ENCODE peak calls at places on chromosomes 13 and 19, in four cellular contexts. C is ACHN; U is activated T-cell treated with anti-CD3 and anti-CD28 coated beads, Interleukin-2, amount 50 U/mL, for 72 hours; B is RWPE1. P is an unnamed sample.

GRCh38 chr19:5292843-5293606 is 47.6 kb downstream of the PTPRS start:
- DNase-seq in B (peak; percentile 93), U (peak; percentile 39), C (peak; percentile 60), P (peak; percentile 16)

GRCh38 chr13:110339263-110339662 is 32.2 kb downstream of the COL4A2 start:
- DNase-seq in B (no peak), C (no peak), U (no peak), P (no peak)

GRCh38 chr19:46784262-46785053 is 3.9 kb downstream of the SLC1A5 start:
- DNase-seq in U (peak; percentile 86), C (peak; percentile 90), B (peak; percentile 97), P (peak; percentile 88)

GRCh38 chr13:48320906-48321510 is 17.5 kb downstream of the RB1 start:
- DNase-seq in C (no peak), B (no peak), U (no peak), P (no peak)

GRCh38 chr19:50736338-50736737 is 13.2 kb downstream of the CLEC11A start:
- DNase-seq in U (no peak), B (no peak), C (no peak), P (no peak)

GRCh38 chr19:41362143-41362847 is 1.7 kb downstream of the B9D2 start:
- DNase-seq in B (no peak), U (no peak), C (no peak), P (no peak)

GRCh38 chr13:44078806-44079378 is 199.2 kb downstream of the LACC1 start:
- DNase-seq in B (no peak), U (no peak), C (no peak), P (no peak)

GRCh38 chr13:33874871-33875270 is 56.9 kb downstream of the RFC3 start:
- DNase-seq in B (no peak), U (no peak), C (no peak), P (no peak)

GRCh38 chr19:42442833-42443232 is at the start of gene CXCL17:
- DNase-seq in U (no peak), C (no peak), B (no peak), P (no peak)

GRCh38 chr13:93254775-93255174 is 28.2 kb downstream of the GPC6 start:
- DNase-seq in B (no peak), C (peak; percentile 63), U (no peak), P (no peak)

P was measured in activated CD4-positive, alpha-beta memory T cell treated with anti-CD3 and anti-CD28 coated beads, Interleukin-2, amount 10 ng/mL, durations not matched to agents 7 days and 5 days.